ENCODE peak calls at places on chromosomes 11 and 22, in four cellular contexts. X is mesendoderm, B is H9, P is H1. M is an unnamed sample.

GRCh38 chr11:70769106-70769505 is 370.8 kb downstream of the CTTN start:
- DNase-seq in X (no peak), P (no peak), B (no peak), M (no peak)

GRCh38 chr11:32029721-32030120 is 61.2 kb upstream of the RCN1 start:
- DNase-seq in P (no peak), B (no peak), X (no peak), M (no peak)

GRCh38 chr22:17131686-17132085 is 10.5 kb upstream of the TMEM121B start:
- DNase-seq in P (no peak), B (no peak), X (peak), M (no peak)

GRCh38 chr11:45722144-45722543 is 56.7 kb upstream of the CHST1 start:
- DNase-seq in X (peak), B (peak), P (peak), M (no peak)

GRCh38 chr11:2686360-2687222 is 13.2 kb downstream of the KCNQ1OT1 start:
- DNase-seq in B (no peak), P (no peak), X (no peak), M (no peak)

GRCh38 chr22:39994566-39995345 is at the start of gene FAM83F:
- DNase-seq in X (peak), P (peak), B (peak), M (no peak)

GRCh38 chr11:133202816-133203215 is 329.5 kb downstream of the OPCML start:
- DNase-seq in P (no peak), X (no peak), B (no peak), M (no peak)

GRCh38 chr22:49626361-49627216 is 201.1 kb downstream of the BRD1 start:
- DNase-seq in B (no peak), P (no peak), X (no peak), M (no peak)

GRCh38 chr11:117281159-117281558 is 10.0 kb upstream of the BACE1-AS start:
- DNase-seq in X (peak), P (no peak), B (no peak), M (peak)

GRCh38 chr22:37095113-37095512 is 14.4 kb downstream of the TMPRSS6 start:
- DNase-seq in P (no peak), X (no peak), B (no peak), M (no peak)

GRCh38 chr22:37103151-37103550 is 6.4 kb downstream of the TMPRSS6 start:
- DNase-seq in X (no peak), B (no peak), P (no peak), M (no peak)

GRCh38 chr22:37101311-37102063 is 8.0 kb downstream of the TMPRSS6 start:
- DNase-seq in X (no peak), B (no peak), P (no peak), M (no peak)

GRCh38 chr22:37100589-37101127 is 8.9 kb downstream of the TMPRSS6 start:
- DNase-seq in X (no peak), P (no peak), B (no peak), M (no peak)

DNA sequence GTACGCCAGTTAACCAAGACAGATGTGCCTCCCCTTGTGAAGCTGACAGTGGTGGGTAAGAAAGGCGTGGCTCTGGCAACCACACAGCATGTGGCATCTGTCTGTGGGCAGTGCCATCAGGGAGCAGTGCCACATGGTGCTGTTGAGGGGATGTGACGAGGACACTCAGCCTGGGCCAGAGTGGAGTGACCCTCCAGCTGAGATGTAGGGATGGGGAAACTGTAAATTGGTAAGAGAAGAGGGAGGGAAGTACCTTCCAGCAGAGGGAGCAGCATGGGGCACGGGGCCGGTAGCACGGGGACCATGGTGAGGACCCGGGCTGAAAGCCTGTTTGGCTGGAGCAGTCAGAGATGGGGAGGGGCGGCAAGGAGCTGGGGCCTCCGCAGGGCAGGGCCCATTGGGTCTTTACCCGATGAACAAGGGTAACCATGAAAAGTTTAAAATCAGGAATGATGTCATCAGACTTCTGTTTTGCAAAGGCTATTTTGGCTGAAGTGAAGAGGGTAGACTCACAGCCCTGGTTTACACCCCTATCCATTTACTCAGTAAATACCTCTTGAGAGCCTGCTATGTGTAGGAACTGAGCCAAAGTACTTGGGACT is 10.4 kb downstream of the TMPRSS6 start:
- DNase-seq in P (peak), B (peak), X (peak), M (no peak)
- H3K56ac ChIP-seq in P (no peak), B (no peak), X (no peak), M (no peak)

GRCh38 chr11:108875134-108875533 is 210.3 kb downstream of the DDX10 start:
- DNase-seq in B (no peak), X (no peak), P (no peak), M (no peak)
- H3K56ac ChIP-seq in B (no peak), X (no peak), P (no peak), M (no peak)

GRCh38 chr11:80315263-80315662 is 874.4 kb upstream of the TENM4 start:
- DNase-seq in P (no peak), X (no peak), B (no peak), M (no peak)
- H3K56ac ChIP-seq in P (no peak), X (no peak), B (no peak), M (no peak)

DNA sequence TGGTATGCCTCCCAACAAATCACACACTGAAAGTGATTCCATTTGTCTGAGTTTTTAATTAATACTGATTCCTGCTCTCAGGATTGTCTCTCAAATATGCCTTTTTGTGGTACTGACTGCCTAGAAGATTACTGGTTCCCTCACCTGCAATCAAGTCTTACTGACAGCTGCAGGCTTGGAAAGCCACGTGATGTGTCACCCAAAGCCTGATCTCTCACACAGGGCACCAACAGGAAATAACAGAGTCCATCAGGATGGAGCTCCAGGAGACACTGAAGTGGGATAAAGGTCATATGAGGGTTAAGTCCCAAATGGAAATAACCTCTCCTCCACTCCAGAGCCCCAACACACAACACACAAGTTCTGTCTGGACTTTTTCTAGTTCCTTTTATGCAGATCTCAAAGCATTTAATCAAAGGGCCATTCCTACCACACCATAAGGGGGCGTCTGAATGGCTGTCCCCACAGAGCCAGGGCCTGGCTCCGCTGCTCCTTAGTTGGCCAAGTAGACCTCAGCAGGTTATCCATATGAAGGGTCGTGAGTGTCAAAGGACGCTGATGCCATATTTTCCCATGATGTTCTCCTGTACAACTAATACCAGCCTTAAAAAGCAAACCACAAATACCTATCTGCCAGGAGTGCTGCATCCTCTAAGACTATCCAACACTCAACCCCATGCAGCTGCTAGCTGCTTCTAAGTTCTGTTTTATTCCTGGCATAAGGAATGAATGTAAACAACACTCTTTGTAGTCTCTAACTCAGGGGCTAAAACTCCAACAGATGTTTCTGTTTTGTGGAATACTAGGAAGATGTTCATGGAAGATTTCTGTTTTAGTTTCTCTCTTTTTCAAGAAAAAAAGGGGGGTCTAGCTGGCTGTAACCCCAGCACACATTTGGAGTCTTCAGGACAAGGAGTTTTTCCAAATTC is 13.0 kb downstream of the SCUBE2 start:
- DNase-seq in B (peak), X (no peak), P (peak), M (peak)
- H3K56ac ChIP-seq in B (no peak), X (no peak), P (no peak), M (no peak)

DNA sequence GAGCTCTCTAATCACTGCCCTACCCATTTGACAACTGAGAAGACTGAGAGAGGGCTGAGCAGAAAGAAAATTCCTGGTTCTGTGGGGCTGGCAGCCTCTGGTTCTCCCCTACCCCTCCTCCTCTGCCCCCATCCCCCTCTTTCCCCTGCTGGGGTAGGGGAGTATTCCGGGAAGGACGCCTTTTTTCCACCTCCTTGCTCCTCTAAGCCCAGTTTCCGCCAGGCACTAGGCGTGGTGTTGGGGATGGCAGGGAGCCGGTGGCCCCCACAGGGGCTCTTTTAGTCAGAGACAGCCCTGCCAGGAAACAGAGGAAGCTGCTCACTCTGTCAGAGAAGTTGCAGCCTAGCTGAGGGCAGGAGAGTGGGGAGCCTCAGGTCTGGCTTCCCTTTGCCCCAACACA is 15.6 kb upstream of the ARHGEF17 start:
- DNase-seq in X (no peak), P (no peak), B (no peak), M (no peak)
- H3K56ac ChIP-seq in X (no peak), P (no peak), B (no peak), M (no peak)

DNA sequence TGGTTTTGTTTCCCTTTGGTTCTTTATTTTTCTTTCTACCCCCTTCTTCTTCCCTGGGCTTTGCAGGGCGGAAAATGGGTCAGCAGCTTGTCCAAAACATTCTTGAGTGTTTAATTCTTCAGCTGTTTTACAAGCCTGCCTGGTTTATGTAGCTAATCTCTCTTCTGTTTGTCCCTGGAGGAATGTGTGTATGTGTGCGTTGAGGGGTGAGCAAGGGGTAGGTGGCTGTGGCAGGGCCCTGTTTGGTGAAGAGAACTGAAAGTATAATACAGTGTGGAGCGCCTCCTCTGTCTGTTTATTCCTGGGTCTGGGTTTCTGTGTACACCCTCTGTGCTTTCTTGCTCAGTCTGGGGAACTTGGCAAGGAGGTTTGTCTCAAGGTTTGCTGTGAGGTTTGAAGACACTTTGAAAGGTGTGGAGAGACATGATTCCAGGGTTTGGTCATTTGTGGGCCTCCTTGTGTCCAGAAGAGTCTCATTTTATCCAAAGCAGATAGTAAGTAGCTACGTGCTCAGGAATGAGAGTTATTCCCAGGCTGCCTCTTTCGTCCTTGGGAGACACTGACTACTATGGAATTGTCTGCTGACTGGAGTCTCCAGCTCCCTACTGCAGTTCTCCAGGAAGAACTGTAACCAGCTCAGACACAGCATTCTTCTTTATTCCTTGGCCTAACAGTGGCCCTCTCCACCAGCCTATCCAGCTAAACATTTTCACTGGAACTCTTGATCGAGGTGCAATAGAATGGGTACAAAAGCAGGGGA is 175.6 kb downstream of the ADAMTS15 start:
- DNase-seq in B (no peak), P (no peak), X (no peak), M (peak)
- H3K56ac ChIP-seq in B (no peak), P (no peak), X (no peak), M (no peak)

GRCh38 chr11:125950178-125950490 is 4.3 kb downstream of the VSIG10L2 start:
- DNase-seq in B (no peak), X (no peak), P (peak), M (no peak)

GRCh38 chr11:125948278-125949051 is 2.6 kb downstream of the VSIG10L2 start:
- DNase-seq in P (peak), X (no peak), B (no peak), M (no peak)

GRCh38 chr11:125947419-125948277 is 1.8 kb downstream of the VSIG10L2 start:
- DNase-seq in X (no peak), B (no peak), P (peak), M (no peak)

GRCh38 chr11:125950696-125951645 is 5.1 kb downstream of the VSIG10L2 start:
- DNase-seq in B (no peak), X (no peak), P (no peak), M (peak)

GRCh38 chr11:125949271-125950177 is 3.7 kb downstream of the VSIG10L2 start:
- DNase-seq in B (no peak), P (peak), X (no peak), M (no peak)
- H3K56ac ChIP-seq in B (no peak), P (no peak), X (no peak), M (no peak)

GRCh38 chr11:12884751-12885318 is 124.3 kb upstream of the RASSF10 start:
- DNase-seq in B (no peak), P (no peak), X (no peak), M (no peak)
- H3K56ac ChIP-seq in B (no peak), P (no peak), X (no peak), M (no peak)

DNA sequence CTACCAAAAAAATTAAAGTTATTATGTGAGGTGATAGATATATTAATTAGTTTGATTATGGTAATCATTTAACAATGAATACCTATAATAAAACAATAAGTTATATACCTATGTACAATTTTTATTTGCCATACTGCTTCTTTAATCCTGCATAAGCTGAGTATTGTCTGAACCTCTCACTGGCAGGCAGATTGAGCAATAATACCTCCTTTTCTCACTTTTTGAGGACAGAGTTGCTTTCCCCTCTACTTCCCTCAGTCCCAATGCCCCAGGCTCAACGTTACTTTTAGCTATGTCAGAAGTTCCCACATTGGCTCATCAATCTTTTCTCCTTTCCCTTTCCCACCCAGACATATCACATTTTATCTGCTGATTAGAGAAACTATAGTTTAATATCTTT is 1.8 kb upstream of the OR51B6 start:
- DNase-seq in B (no peak), X (no peak), P (no peak), M (no peak)
- H3K56ac ChIP-seq in B (no peak), X (no peak), P (no peak), M (peak)

DNA sequence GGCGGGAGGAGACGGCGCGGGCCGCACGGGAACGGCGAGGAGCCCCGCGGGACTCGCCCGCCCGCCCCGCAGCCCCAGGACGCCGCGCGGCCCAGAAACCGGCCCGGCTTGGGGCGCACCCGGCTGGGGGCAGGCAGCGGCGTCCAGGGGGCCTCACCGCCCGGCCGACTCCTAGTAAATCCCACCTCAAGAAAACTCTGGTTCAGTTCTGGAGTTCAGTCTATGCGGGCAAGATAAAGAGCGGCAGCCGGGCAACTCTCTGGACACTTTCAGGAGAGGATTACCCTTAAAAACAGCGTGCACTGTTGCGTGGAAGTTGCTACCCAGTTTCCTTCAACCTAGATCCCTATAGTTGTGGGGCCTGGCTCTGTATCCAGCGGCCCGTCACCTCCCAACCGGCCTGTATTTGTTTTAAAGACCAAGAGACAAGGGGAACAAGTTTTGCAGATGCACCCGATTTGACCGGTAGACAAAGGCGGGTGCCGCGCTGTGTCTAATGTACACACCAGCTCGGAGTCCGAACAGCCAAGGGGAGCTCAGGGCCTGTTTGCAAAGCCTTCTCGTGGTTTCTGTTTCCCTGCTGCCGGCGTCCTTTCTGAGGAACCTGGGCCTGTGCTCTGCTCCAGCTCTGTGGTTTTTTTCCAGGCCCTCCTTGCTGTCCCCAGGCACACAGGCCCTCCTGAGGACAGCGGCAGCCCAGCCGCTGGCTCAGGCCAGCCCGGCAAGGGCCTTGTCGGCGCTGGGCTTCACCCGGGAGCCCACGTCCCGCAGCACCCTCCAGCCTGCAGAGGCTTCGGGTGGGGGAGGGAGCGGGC is 1.1 kb downstream of the TBX1 start:
- DNase-seq in X (peak), P (no peak), B (no peak), M (no peak)
- H3K56ac ChIP-seq in X (peak), P (no peak), B (no peak), M (no peak)

M was measured in IMR-90.